ENCODE peak calls at places on chromosomes 13 and 19, in five cellular contexts. R, W, L, O and S are unnamed samples.

GRCh38 chr13:39159393-39159792 is 121.1 kb downstream of the NHLRC3 start:
- DNase-seq in R (no peak), W (no peak), L (no peak), O (no peak), S (no peak)

GRCh38 chr13:35484384-35484783 is 7.9 kb upstream of the MAB21L1 start:
- DNase-seq in R (no peak), W (no peak), L (no peak), O (no peak), S (no peak)

GRCh38 chr13:80342541-80343371 is 1.8 kb upstream of the SPRY2 start:
- DNase-seq in R (peak; percentile 42), W (peak; percentile 35), L (no peak), O (peak; percentile 77), S (peak; percentile 60)

GRCh38 chr13:100597253-100597652 is 8.7 kb upstream of the GGACT start:
- DNase-seq in R (no peak), W (no peak), L (no peak), O (peak; percentile 24), S (peak; percentile 9)

GRCh38 chr19:29878973-29879654 is 62.9 kb upstream of the URI1 start:
- DNase-seq in R (no peak), W (no peak), L (no peak), O (peak; percentile 20), S (peak; percentile 62)

GRCh38 chr19:37114001-37114400 is 35.8 kb downstream of the ZNF420 start:
- DNase-seq in R (no peak), W (no peak), L (no peak), O (no peak), S (no peak)

GRCh38 chr19:46785980-46786235 is 2.5 kb downstream of the SLC1A5 start:
- DNase-seq in R (no peak), W (no peak), L (no peak), O (no peak), S (no peak)

GRCh38 chr19:483332-484072 is 12.8 kb upstream of the MADCAM1 start:
- DNase-seq in R (no peak), W (no peak), L (no peak), O (no peak), S (no peak)

GRCh38 chr19:10404888-10405808 is 1.8 kb upstream of the CDC37 start:
- DNase-seq in R (no peak), W (peak; percentile 61), L (no peak), O (no peak), S (no peak)

GRCh38 chr13:109672545-109672944 is 113.8 kb downstream of the IRS2 start:
- DNase-seq in R (no peak), W (no peak), L (no peak), O (peak; percentile 42), S (peak; percentile 68)

GRCh38 chr13:113166266-113166665 is 7.8 kb downstream of the PROZ start:
- DNase-seq in R (no peak), W (no peak), L (no peak), O (no peak), S (no peak)

GRCh38 chr19:16015805-16016173 is 60.5 kb upstream of the TPM4 start:
- DNase-seq in R (no peak), W (no peak), L (no peak), O (no peak), S (no peak)

GRCh38 chr13:108496364-108497215 is 132.8 kb upstream of the MYO16 start:
- DNase-seq in R (no peak), W (no peak), L (no peak), O (no peak), S (no peak)

GRCh38 chr19:6693681-6694080 is 23.7 kb upstream of the TNFSF14 start:
- DNase-seq in R (no peak), W (no peak), L (no peak), O (no peak), S (no peak)